ENCODE peak calls at places on chromosomes 13 and 19, in four cellular contexts. J is H9, T is mesenchymal stem cell, H is H1. O is an unnamed sample.

GRCh38 chr13:80274643-80275042 is 66.3 kb downstream of the SPRY2 start:
- DNase-seq in J (no peak), T (no peak), H (no peak), O (no peak)

GRCh38 chr13:45367358-45367757 is 26.4 kb upstream of the TPT1 start:
- DNase-seq in J (peak), T (peak), H (no peak), O (no peak)

GRCh38 chr19:48102870-48103751 is 7.5 kb downstream of the PLA2G4C start:
- DNase-seq in J (peak), T (no peak), H (peak), O (peak)

GRCh38 chr13:27194895-27195764 is 23.5 kb upstream of the USP12 start:
- DNase-seq in J (peak), T (peak), H (no peak), O (peak)

GRCh38 chr19:1445185-1445931 is 4.6 kb upstream of the APC2 start:
- DNase-seq in J (peak), T (peak), H (peak), O (peak)

GRCh38 chr13:37173214-37173613 is 67.8 kb upstream of the CSNK1A1L start:
- DNase-seq in J (no peak), T (peak), H (no peak), O (no peak)

GRCh38 chr13:25683662-25684370 is 312.0 kb downstream of the ATP8A2 start:
- DNase-seq in J (no peak), T (no peak), H (no peak), O (no peak)

GRCh38 chr19:13018037-13018914 is 23.0 kb downstream of the NFIX start:
- DNase-seq in J (peak), T (no peak), H (no peak), O (no peak)

GRCh38 chr19:51123381-51124186 is 1.1 kb upstream of the SIGLEC9 start:
- DNase-seq in J (no peak), T (no peak), H (no peak), O (no peak)

GRCh38 chr13:26253262-26253786 is 605 bp upstream of the CDK8 start:
- DNase-seq in J (no peak), T (no peak), H (no peak), O (no peak)

GRCh38 chr13:102900193-102900608 is 54.4 kb downstream of the ERCC5 start:
- DNase-seq in J (no peak), T (no peak), H (no peak), O (no peak)

GRCh38 chr13:29954082-29955043 is 103.9 kb upstream of the UBL3 start:
- DNase-seq in J (no peak), T (no peak), H (no peak), O (no peak)

GRCh38 chr19:778910-779653 is 18.2 kb upstream of the PTBP1 start:
- DNase-seq in J (no peak), T (peak), H (no peak), O (no peak)

GRCh38 chr13:32047088-32047487 is 15.5 kb downstream of the FRY start:
- DNase-seq in J (no peak), T (no peak), H (no peak), O (no peak)

GRCh38 chr13:39257642-39258041 is 219.4 kb downstream of the NHLRC3 start:
- DNase-seq in J (no peak), T (no peak), H (no peak), O (no peak)

DNA sequence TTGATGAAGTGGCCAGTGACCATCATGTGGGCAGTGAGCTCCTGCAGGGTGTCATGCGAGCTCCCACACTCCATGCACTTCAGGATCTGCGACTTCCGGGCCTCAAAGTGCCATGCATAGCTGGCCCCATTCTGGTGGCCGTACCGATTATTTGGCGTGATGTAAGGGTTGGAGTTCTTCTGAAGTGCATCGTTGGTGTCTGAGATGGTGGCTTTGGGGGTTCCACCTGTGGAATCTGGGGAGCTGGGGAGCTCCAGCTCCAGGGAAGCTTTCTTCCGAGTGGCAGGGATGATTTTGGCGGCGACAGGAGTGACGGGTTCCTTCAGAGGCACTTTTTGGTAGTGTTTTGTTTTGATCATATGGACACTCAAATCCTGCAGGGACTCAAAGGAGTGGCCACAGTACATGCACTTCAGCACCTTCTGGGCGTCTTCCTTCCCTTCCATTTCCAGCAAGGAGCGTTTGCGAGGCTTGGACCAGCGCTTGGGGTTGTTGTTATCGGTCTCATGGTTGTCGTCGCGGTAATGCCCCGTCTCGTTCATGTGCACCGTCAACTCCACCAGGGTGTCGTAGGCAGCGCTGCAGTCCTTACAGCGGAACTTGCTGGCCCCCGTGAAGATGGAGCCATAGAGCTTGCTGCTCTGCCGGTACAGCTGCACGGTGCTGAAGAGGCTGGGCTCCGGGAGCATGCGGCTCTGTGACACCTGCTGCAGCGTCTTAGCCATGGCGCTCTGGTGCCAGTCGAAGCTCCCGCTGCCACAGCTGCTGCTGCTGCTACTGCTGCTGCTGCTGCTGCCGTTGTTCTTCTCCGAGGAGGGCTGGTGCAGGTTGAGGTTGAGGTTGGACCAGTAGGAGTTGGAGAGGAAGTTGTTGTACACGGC is 70.4 kb downstream of the TSHZ3 start:
- DNase-seq in J (no peak), T (no peak), H (no peak), O (no peak)
- H4K91ac ChIP-seq in J (no peak), T (peak), H (no peak), O (no peak)

DNA sequence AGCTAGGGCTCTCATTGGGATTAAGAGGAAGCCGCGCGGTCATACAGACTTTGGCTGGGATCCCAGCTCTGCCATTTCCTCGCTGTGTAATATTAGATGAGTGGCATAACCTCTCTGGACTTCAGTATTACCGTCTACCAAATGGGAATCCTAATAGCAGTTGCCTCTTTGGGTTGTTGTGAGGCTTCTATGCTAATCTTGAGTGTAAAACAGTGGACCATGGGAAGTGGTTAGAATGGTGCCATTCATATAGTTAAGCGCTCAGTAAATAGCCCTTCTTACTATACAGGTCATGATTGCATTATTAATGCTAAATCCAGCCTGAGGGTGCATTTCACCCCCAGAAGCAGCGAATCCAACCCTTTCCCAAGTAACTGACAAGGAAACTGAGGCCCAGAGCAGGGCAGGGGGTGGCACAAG is 566 bp upstream of the OPA3 start:
- DNase-seq in J (no peak), T (no peak), H (no peak), O (no peak)
- H2BK12ac ChIP-seq in J (peak), T (no peak), H (peak), O (no peak)

GRCh38 chr13:42458193-42458592 is 115.8 kb upstream of the TNFSF11 start:
- DNase-seq in J (no peak), T (no peak), H (no peak), O (no peak)
- H4K91ac ChIP-seq in J (no peak), T (no peak), H (no peak), O (no peak)

DNA sequence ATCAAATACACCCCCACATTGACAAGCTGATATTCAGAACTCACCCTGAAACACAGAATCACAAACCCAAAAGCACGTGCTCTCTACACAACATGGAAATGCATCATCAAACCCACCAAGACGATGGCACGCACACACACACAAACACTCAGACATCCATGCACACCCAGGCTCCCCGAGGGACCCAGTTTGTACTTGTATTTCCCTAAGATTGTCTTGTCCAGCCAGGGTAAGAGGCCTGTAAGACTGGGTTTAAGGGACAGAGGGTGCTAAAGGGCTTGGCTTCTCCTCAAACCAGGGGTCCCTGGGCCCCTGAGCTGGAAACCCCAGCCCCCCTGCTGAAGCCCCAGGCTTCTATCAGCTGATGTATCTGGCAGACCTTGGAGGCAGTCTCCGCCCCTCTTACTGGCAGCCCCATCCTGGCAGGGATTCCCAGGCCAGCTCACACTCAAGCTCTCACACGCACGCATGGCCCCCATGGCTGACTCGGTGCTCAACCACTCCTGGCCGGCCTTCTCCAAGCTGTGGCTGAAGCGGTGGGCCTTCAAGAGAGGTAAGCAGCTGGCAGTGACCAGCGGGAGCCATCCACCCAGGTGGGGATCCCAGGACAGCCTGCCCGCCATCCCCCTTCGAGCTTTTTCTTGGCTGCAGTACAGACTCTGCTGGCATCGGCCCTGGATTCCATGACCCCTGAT is 6.6 kb downstream of the ARHGEF18 start:
- DNase-seq in J (no peak), T (peak), H (no peak), O (no peak)
- H2BK12ac ChIP-seq in J (no peak), T (no peak), H (no peak), O (no peak)

GRCh38 chr19:49580264-49581006 is at the start of gene NOSIP:
- DNase-seq in J (peak), T (peak), H (peak), O (peak)
- H4K91ac ChIP-seq in J (no peak), T (no peak), H (peak), O (no peak)

O was measured in neuronal stem cell.